ENCODE peak calls at places on chromosomes 7 and 10, in seven cellular contexts. One of them, this sample, is unnamed.

GRCh38 chr7:149144996-149145850 is 2.0 kb upstream of the ZNF398 start:
- DNase-seq in MCF 10A: peak; percentile 30
- DNase-seq in GF-D8: no peak
- DNase-seq in H9: peak; percentile 78
- DNase-seq in stimulated activated CD8-positive, alpha-beta memory T cell treated with anti-CD3 and anti-CD28 coated beads, Interleukin-2, amount 100 ng/mL, for 1 hour: no peak
- DNase-seq in A549: no peak
- DNase-seq in foreskin fibroblast: no peak
- DNase-seq in this sample: no peak

GRCh38 chr7:150854066-150855000 is 2.0 kb downstream of the AOC1 start:
- DNase-seq in A549: no peak
- DNase-seq in stimulated activated CD8-positive, alpha-beta memory T cell treated with anti-CD3 and anti-CD28 coated beads, Interleukin-2, amount 100 ng/mL, for 1 hour: no peak
- DNase-seq in MCF 10A: no peak
- DNase-seq in H9: peak; percentile 15
- DNase-seq in foreskin fibroblast: no peak
- DNase-seq in GF-D8: no peak
- DNase-seq in this sample: no peak

GRCh38 chr10:58994226-58995057 is 182.0 kb upstream of the PHYHIPL start:
- DNase-seq in MCF 10A: no peak
- DNase-seq in foreskin fibroblast: peak; percentile 30
- DNase-seq in GF-D8: no peak
- DNase-seq in H9: no peak
- DNase-seq in stimulated activated CD8-positive, alpha-beta memory T cell treated with anti-CD3 and anti-CD28 coated beads, Interleukin-2, amount 100 ng/mL, for 1 hour: no peak
- DNase-seq in A549: peak; percentile 47
- DNase-seq in this sample: no peak

GRCh38 chr7:47497367-47498096 is 84.4 kb downstream of the TNS3 start:
- DNase-seq in foreskin fibroblast: peak; percentile 39
- DNase-seq in stimulated activated CD8-positive, alpha-beta memory T cell treated with anti-CD3 and anti-CD28 coated beads, Interleukin-2, amount 100 ng/mL, for 1 hour: no peak
- DNase-seq in A549: no peak
- DNase-seq in GF-D8: no peak
- DNase-seq in H9: no peak
- DNase-seq in MCF 10A: no peak
- DNase-seq in this sample: no peak

GRCh38 chr7:92831716-92832622 is 4.4 kb downstream of the CDK6 start:
- DNase-seq in H9: no peak
- DNase-seq in MCF 10A: peak; percentile 72
- DNase-seq in foreskin fibroblast: peak; percentile 94
- DNase-seq in stimulated activated CD8-positive, alpha-beta memory T cell treated with anti-CD3 and anti-CD28 coated beads, Interleukin-2, amount 100 ng/mL, for 1 hour: no peak
- DNase-seq in GF-D8: no peak
- DNase-seq in A549: no peak
- DNase-seq in this sample: peak; percentile 73

GRCh38 chr10:127527320-127527719 is 21.8 kb upstream of the NPS start:
- DNase-seq in stimulated activated CD8-positive, alpha-beta memory T cell treated with anti-CD3 and anti-CD28 coated beads, Interleukin-2, amount 100 ng/mL, for 1 hour: no peak
- DNase-seq in H9: no peak
- DNase-seq in MCF 10A: no peak
- DNase-seq in GF-D8: no peak
- DNase-seq in foreskin fibroblast: no peak
- DNase-seq in A549: no peak
- DNase-seq in this sample: peak; percentile 53

GRCh38 chr7:64946772-64947171 is 43.7 kb downstream of the ZNF273 start:
- DNase-seq in MCF 10A: no peak
- DNase-seq in A549: no peak
- DNase-seq in GF-D8: no peak
- DNase-seq in stimulated activated CD8-positive, alpha-beta memory T cell treated with anti-CD3 and anti-CD28 coated beads, Interleukin-2, amount 100 ng/mL, for 1 hour: no peak
- DNase-seq in foreskin fibroblast: no peak
- DNase-seq in H9: peak; percentile 69
- DNase-seq in this sample: no peak

GRCh38 chr7:116632349-116632748 is 39.6 kb upstream of the MET start:
- DNase-seq in stimulated activated CD8-positive, alpha-beta memory T cell treated with anti-CD3 and anti-CD28 coated beads, Interleukin-2, amount 100 ng/mL, for 1 hour: no peak
- DNase-seq in A549: no peak
- DNase-seq in H9: no peak
- DNase-seq in MCF 10A: no peak
- DNase-seq in GF-D8: no peak
- DNase-seq in foreskin fibroblast: no peak
- DNase-seq in this sample: no peak

GRCh38 chr7:468681-469590 is 50.7 kb downstream of the PDGFA start:
- DNase-seq in foreskin fibroblast: peak; percentile 29
- DNase-seq in MCF 10A: no peak
- DNase-seq in H9: no peak
- DNase-seq in GF-D8: peak; percentile 83
- DNase-seq in stimulated activated CD8-positive, alpha-beta memory T cell treated with anti-CD3 and anti-CD28 coated beads, Interleukin-2, amount 100 ng/mL, for 1 hour: no peak
- DNase-seq in A549: no peak
- DNase-seq in this sample: peak; percentile 41

GRCh38 chr7:158394936-158395335 is 192.7 kb downstream of the PTPRN2 start:
- DNase-seq in stimulated activated CD8-positive, alpha-beta memory T cell treated with anti-CD3 and anti-CD28 coated beads, Interleukin-2, amount 100 ng/mL, for 1 hour: no peak
- DNase-seq in H9: peak; percentile 82
- DNase-seq in MCF 10A: peak; percentile 48
- DNase-seq in A549: peak; percentile 75
- DNase-seq in foreskin fibroblast: no peak
- DNase-seq in GF-D8: no peak
- DNase-seq in this sample: no peak

GRCh38 chr7:114791771-114792170 is 130.1 kb upstream of the MDFIC start:
- DNase-seq in H9: no peak
- DNase-seq in MCF 10A: no peak
- DNase-seq in GF-D8: no peak
- DNase-seq in stimulated activated CD8-positive, alpha-beta memory T cell treated with anti-CD3 and anti-CD28 coated beads, Interleukin-2, amount 100 ng/mL, for 1 hour: no peak
- DNase-seq in foreskin fibroblast: peak; percentile 56
- DNase-seq in A549: no peak
- DNase-seq in this sample: no peak

GRCh38 chr7:107404740-107405537 is 64.9 kb upstream of the GPR22 start:
- DNase-seq in stimulated activated CD8-positive, alpha-beta memory T cell treated with anti-CD3 and anti-CD28 coated beads, Interleukin-2, amount 100 ng/mL, for 1 hour: no peak
- DNase-seq in GF-D8: no peak
- DNase-seq in A549: no peak
- DNase-seq in foreskin fibroblast: no peak
- DNase-seq in MCF 10A: no peak
- DNase-seq in H9: no peak
- DNase-seq in this sample: no peak

GRCh38 chr10:69319911-69320316 is 41.6 kb downstream of the HK1 start:
- DNase-seq in stimulated activated CD8-positive, alpha-beta memory T cell treated with anti-CD3 and anti-CD28 coated beads, Interleukin-2, amount 100 ng/mL, for 1 hour: no peak
- DNase-seq in A549: no peak
- DNase-seq in GF-D8: no peak
- DNase-seq in H9: no peak
- DNase-seq in MCF 10A: no peak
- DNase-seq in foreskin fibroblast: no peak
- DNase-seq in this sample: no peak

GRCh38 chr7:69630292-69630691 is 32.0 kb downstream of the AUTS2 start:
- DNase-seq in GF-D8: no peak
- DNase-seq in stimulated activated CD8-positive, alpha-beta memory T cell treated with anti-CD3 and anti-CD28 coated beads, Interleukin-2, amount 100 ng/mL, for 1 hour: no peak
- DNase-seq in foreskin fibroblast: peak; percentile 60
- DNase-seq in MCF 10A: no peak
- DNase-seq in A549: no peak
- DNase-seq in H9: no peak
- DNase-seq in this sample: no peak

GRCh38 chr10:132860527-132860926 is 74.6 kb upstream of the NKX6-2 start:
- DNase-seq in stimulated activated CD8-positive, alpha-beta memory T cell treated with anti-CD3 and anti-CD28 coated beads, Interleukin-2, amount 100 ng/mL, for 1 hour: no peak
- DNase-seq in GF-D8: no peak
- DNase-seq in A549: no peak
- DNase-seq in H9: peak; percentile 38
- DNase-seq in foreskin fibroblast: no peak
- DNase-seq in MCF 10A: no peak
- DNase-seq in this sample: no peak

This sample was measured in HT1080.